ENCODE peak calls at places on chromosome 5, in five cellular contexts. One of them, this sample, is unnamed.

GRCh38 chr5:149455889-149456409 is 76.9 kb upstream of the IL17B start:
- DNase-seq in PC-3: peak
- DNase-seq in H9: no peak
- DNase-seq in progenitor cell of endocrine pancreas: no peak
- DNase-seq in stomach: no peak
- DNase-seq in this sample: no peak

GRCh38 chr5:82349651-82350050 is 71.5 kb upstream of the RPS23 start:
- DNase-seq in PC-3: peak
- DNase-seq in H9: peak
- DNase-seq in progenitor cell of endocrine pancreas: no peak
- DNase-seq in stomach: no peak
- DNase-seq in this sample: no peak

GRCh38 chr5:160770718-160771117 is 81.3 kb downstream of the ATP10B start:
- DNase-seq in PC-3: no peak
- DNase-seq in H9: no peak
- DNase-seq in progenitor cell of endocrine pancreas: no peak
- DNase-seq in stomach: no peak
- DNase-seq in this sample: no peak

GRCh38 chr5:107633171-107633901 is 37.4 kb downstream of the EFNA5 start:
- DNase-seq in PC-3: no peak
- DNase-seq in H9: no peak
- DNase-seq in progenitor cell of endocrine pancreas: no peak
- DNase-seq in stomach: no peak
- DNase-seq in this sample: no peak

GRCh38 chr5:175328176-175328575 is 115.8 kb downstream of the DRD1 start:
- DNase-seq in PC-3: no peak
- DNase-seq in H9: peak
- DNase-seq in progenitor cell of endocrine pancreas: no peak
- DNase-seq in stomach: no peak
- DNase-seq in this sample: no peak

GRCh38 chr5:52262844-52263243 is 524.9 kb upstream of the ITGA1 start:
- DNase-seq in PC-3: no peak
- DNase-seq in H9: no peak
- DNase-seq in progenitor cell of endocrine pancreas: no peak
- DNase-seq in stomach: no peak
- DNase-seq in this sample: no peak

GRCh38 chr5:156326718-156327259 is at the start of gene SGCD:
- DNase-seq in PC-3: no peak
- DNase-seq in H9: no peak
- DNase-seq in progenitor cell of endocrine pancreas: no peak
- DNase-seq in stomach: peak
- DNase-seq in this sample: no peak

GRCh38 chr5:113675166-113675565 is 161.7 kb downstream of the YTHDC2 start:
- DNase-seq in PC-3: no peak
- DNase-seq in H9: no peak
- DNase-seq in progenitor cell of endocrine pancreas: no peak
- DNase-seq in stomach: no peak
- DNase-seq in this sample: no peak

GRCh38 chr5:157750320-157750719 is 6.8 kb downstream of the LSM11 start:
- DNase-seq in PC-3: peak
- DNase-seq in H9: no peak
- DNase-seq in progenitor cell of endocrine pancreas: no peak
- DNase-seq in stomach: no peak
- DNase-seq in this sample: no peak

DNA sequence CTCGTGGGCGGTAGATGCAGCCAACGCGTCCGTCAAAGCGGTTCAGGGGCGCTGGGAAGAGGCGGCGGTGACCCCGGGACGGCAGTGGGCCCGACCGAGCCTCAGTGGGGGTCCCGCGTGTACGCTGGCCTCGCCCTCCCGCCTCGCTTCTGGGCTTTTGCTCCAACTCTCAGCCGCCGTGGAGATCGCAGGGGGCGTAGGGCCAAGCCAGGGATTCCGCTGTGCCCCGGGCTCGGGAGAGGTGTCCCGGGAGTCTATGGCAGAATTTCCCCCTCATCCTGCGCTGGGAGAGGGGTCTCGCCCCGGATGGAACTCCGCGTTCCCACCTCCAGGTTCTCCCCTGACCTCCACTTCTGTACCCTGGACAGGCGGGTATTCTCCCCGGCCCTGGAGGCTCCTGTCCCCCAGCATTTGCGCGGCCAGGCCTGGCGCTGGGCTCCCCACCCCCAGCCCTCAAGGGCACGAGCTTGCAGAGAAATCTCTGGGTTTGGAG is 131.9 kb downstream of the MRPL36 start:
- DNase-seq in PC-3: no peak
- DNase-seq in H9: peak
- DNase-seq in progenitor cell of endocrine pancreas: no peak
- DNase-seq in stomach: no peak
- DNase-seq in this sample: no peak
- TF ChIP-seq CTCF in PC-3: no peak
- TF ChIP-seq CTCF in H9: no peak
- TF ChIP-seq CTCF in progenitor cell of endocrine pancreas: no peak
- TF ChIP-seq CTCF in stomach: no peak
- TF ChIP-seq CTCF in this sample: no peak

GRCh38 chr5:121199238-121199999 is 652.3 kb upstream of the FTMT start:
- DNase-seq in PC-3: peak
- DNase-seq in H9: no peak
- DNase-seq in progenitor cell of endocrine pancreas: no peak
- DNase-seq in stomach: no peak
- DNase-seq in this sample: no peak
- TF ChIP-seq CTCF in PC-3: no peak
- TF ChIP-seq CTCF in H9: no peak
- TF ChIP-seq CTCF in progenitor cell of endocrine pancreas: no peak
- TF ChIP-seq CTCF in stomach: no peak
- TF ChIP-seq CTCF in this sample: no peak

GRCh38 chr5:180525363-180525762 is 31.2 kb downstream of the CNOT6 start:
- DNase-seq in PC-3: no peak
- DNase-seq in H9: no peak
- DNase-seq in progenitor cell of endocrine pancreas: no peak
- DNase-seq in stomach: no peak
- DNase-seq in this sample: no peak
- TF ChIP-seq CTCF in PC-3: no peak
- TF ChIP-seq CTCF in H9: no peak
- TF ChIP-seq CTCF in progenitor cell of endocrine pancreas: no peak
- TF ChIP-seq CTCF in stomach: no peak
- TF ChIP-seq CTCF in this sample: no peak

DNA sequence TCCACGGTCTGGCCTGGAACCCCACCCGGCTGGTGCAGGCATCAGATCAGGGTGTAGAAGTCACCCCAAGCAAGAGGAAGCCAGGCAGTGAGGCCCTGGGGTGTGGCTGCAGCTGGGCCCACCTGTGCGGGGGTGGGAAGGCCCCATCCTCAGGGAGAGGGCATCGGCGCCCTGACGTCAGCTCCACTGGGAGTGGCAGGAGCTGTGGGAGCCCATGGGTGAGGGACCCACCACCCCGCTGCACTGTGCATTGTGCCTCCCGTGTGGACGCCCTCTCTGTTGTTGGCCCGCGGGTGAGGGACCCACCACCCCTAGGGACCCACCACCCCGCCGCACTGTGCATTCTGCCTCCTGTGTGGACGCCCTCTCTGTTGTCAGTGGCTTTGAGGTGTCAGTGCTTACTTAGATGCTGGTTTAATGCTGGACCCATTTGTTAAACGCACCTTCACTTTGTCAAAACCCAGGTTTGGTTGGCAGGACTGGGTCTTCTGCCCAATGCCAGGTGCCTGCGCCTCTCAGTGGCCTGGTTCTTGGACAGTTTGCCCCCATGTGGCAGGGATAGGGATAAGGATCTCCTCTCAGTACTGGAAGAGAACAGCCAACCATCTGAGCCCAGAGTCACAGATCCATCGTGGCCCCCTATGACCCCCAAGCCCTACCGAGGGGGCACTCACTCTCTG is 6.9 kb upstream of the EXOC3 start:
- DNase-seq in PC-3: peak
- DNase-seq in H9: peak
- DNase-seq in progenitor cell of endocrine pancreas: no peak
- DNase-seq in stomach: no peak
- DNase-seq in this sample: peak
- TF ChIP-seq CTCF in PC-3: peak
- TF ChIP-seq CTCF in H9: peak
- TF ChIP-seq CTCF in progenitor cell of endocrine pancreas: peak
- TF ChIP-seq CTCF in stomach: no peak
- TF ChIP-seq CTCF in this sample: no peak

GRCh38 chr5:139658501-139658927 is 10.4 kb downstream of the CXXC5 start:
- DNase-seq in PC-3: no peak
- DNase-seq in H9: no peak
- DNase-seq in progenitor cell of endocrine pancreas: no peak
- DNase-seq in stomach: no peak
- DNase-seq in this sample: no peak
- TF ChIP-seq CTCF in PC-3: no peak
- TF ChIP-seq CTCF in H9: no peak
- TF ChIP-seq CTCF in progenitor cell of endocrine pancreas: no peak
- TF ChIP-seq CTCF in stomach: no peak
- TF ChIP-seq CTCF in this sample: no peak

GRCh38 chr5:21773456-21773855 is 1079.7 kb downstream of the CDH12 start:
- DNase-seq in PC-3: no peak
- DNase-seq in H9: no peak
- DNase-seq in progenitor cell of endocrine pancreas: no peak
- DNase-seq in stomach: no peak
- DNase-seq in this sample: no peak
- TF ChIP-seq CTCF in PC-3: no peak
- TF ChIP-seq CTCF in H9: no peak
- TF ChIP-seq CTCF in progenitor cell of endocrine pancreas: no peak
- TF ChIP-seq CTCF in stomach: no peak
- TF ChIP-seq CTCF in this sample: no peak

DNA sequence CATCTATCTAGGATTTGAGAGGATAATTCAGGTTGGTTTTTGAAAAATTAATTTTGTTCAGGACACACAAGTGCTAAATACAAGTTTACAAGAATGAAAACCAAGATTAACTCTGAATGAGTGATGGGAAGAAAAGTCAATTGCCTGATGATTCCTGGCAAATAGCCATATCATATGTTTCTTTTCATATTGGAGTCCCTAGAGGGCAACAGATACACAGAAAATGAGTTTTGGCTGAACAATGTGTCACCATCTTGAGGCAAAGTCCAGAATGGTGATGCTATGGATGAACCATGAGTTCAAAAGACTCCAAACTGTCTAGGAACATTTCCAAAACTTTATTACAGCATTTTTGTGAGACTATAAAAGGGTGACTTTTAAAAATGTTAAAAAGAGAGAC is 382.9 kb downstream of the TMEM161B start:
- DNase-seq in PC-3: peak
- DNase-seq in H9: no peak
- DNase-seq in progenitor cell of endocrine pancreas: no peak
- DNase-seq in stomach: no peak
- DNase-seq in this sample: no peak
- TF ChIP-seq CTCF in PC-3: peak
- TF ChIP-seq CTCF in H9: no peak
- TF ChIP-seq CTCF in progenitor cell of endocrine pancreas: no peak
- TF ChIP-seq CTCF in stomach: no peak
- TF ChIP-seq CTCF in this sample: no peak

DNA sequence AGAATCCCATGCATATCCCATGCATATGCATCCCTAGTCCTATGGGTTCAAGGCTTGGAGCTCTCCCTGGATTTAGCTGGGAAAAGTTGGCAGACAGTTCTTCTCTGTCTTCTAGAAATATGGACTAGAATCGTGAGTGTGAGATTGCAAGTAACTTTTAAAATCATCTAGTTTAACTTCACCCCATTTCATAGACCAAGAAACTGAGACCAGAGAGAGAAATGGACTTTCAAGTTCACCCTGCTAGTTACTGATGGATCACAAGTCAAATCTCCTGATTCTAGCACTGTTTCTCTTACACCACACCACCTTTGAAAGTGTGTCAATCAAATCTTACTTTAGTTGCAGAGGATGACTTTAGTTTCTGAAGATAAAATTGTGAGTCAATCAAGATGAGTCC is 13.4 kb downstream of the TGFBI start:
- DNase-seq in PC-3: no peak
- DNase-seq in H9: no peak
- DNase-seq in progenitor cell of endocrine pancreas: no peak
- DNase-seq in stomach: no peak
- DNase-seq in this sample: no peak
- TF ChIP-seq CTCF in PC-3: no peak
- TF ChIP-seq CTCF in H9: no peak
- TF ChIP-seq CTCF in progenitor cell of endocrine pancreas: no peak
- TF ChIP-seq CTCF in stomach: no peak
- TF ChIP-seq CTCF in this sample: no peak